ENCODE peak calls at places on chromosomes 4 and X, in ten cellular contexts. Q, N, R, S, C, P, M, L, O and D are unnamed samples.

GRCh38 chr4:146407669-146408084 is 114.1 kb downstream of the SLC10A7 start:
- DNase-seq in Q (no peak), N (no peak), R (no peak), S (no peak), C (peak), P (peak), M (no peak), L (no peak), O (no peak), D (no peak)

GRCh38 chr4:47704693-47705325 is 133.1 kb downstream of the CORIN start:
- DNase-seq in Q (no peak), N (peak), R (no peak), S (no peak), C (peak), P (peak), M (no peak), L (no peak), O (peak), D (no peak)

GRCh38 chrX:78540171-78540570 is 119.0 kb downstream of the RTL3 start:
- DNase-seq in Q (no peak), N (no peak), R (no peak), S (no peak), C (no peak), P (no peak), M (no peak), L (no peak), O (no peak), D (no peak)

GRCh38 chr4:41881931-41882621 is 53.2 kb upstream of the TMEM33 start:
- DNase-seq in Q (no peak), N (no peak), R (peak), S (no peak), C (no peak), P (no peak), M (no peak), L (no peak), O (no peak), D (no peak)

GRCh38 chr4:40722576-40723161 is 27.1 kb upstream of the NSUN7 start:
- DNase-seq in Q (no peak), N (no peak), R (no peak), S (no peak), C (peak), P (no peak), M (no peak), L (no peak), O (peak), D (peak)

GRCh38 chrX:8988456-8988855 is 45.5 kb downstream of the FAM9B start:
- DNase-seq in Q (peak), N (peak), R (no peak), S (no peak), C (peak), P (peak), M (no peak), L (no peak), O (no peak), D (peak)

GRCh38 chrX:132518401-132518800 is 29.6 kb upstream of the MBNL3 start:
- DNase-seq in Q (no peak), N (no peak), R (no peak), S (no peak), C (no peak), P (no peak), M (no peak), L (no peak), O (no peak), D (no peak)

GRCh38 chr4:139014391-139015268 is 951 bp upstream of the NOCT start:
- DNase-seq in Q (peak), N (peak), R (no peak), S (no peak), C (peak), P (peak), M (peak), L (no peak), O (peak), D (no peak)

GRCh38 chr4:168432419-168433146 is 47.7 kb downstream of the DDX60L start:
- DNase-seq in Q (no peak), N (no peak), R (no peak), S (no peak), C (no peak), P (peak), M (no peak), L (no peak), O (no peak), D (no peak)

GRCh38 chr4:84028340-84028739 is 470.8 kb downstream of the NKX6-1 start:
- DNase-seq in Q (no peak), N (no peak), R (no peak), S (no peak), C (no peak), P (no peak), M (no peak), L (no peak), O (no peak), D (no peak)

GRCh38 chr4:124526321-124526720 is 186.2 kb downstream of the ANKRD50 start:
- DNase-seq in Q (no peak), N (no peak), R (no peak), S (no peak), C (no peak), P (peak), M (no peak), L (no peak), O (no peak), D (no peak)

GRCh38 chr4:112751447-112751846 is 114.5 kb downstream of the LARP7 start:
- DNase-seq in Q (no peak), N (no peak), R (no peak), S (no peak), C (no peak), P (no peak), M (no peak), L (no peak), O (no peak), D (no peak)

GRCh38 chr4:73661646-73662119 is 41.4 kb upstream of the RASSF6 start:
- DNase-seq in Q (peak), N (no peak), R (no peak), S (no peak), C (no peak), P (peak), M (peak), L (no peak), O (no peak), D (no peak)

GRCh38 chr4:13984996-13985780 is 357.7 kb upstream of the BOD1L1 start:
- DNase-seq in Q (no peak), N (no peak), R (no peak), S (no peak), C (no peak), P (peak), M (peak), L (no peak), O (no peak), D (no peak)

GRCh38 chrX:47198687-47199080 is 5.1 kb downstream of the UBA1 start:
- DNase-seq in Q (no peak), N (no peak), R (peak), S (no peak), C (no peak), P (no peak), M (no peak), L (no peak), O (no peak), D (no peak)

GRCh38 chr4:6194458-6195195 is 5.7 kb downstream of the JAKMIP1 start:
- DNase-seq in Q (no peak), N (no peak), R (no peak), S (no peak), C (no peak), P (no peak), M (no peak), L (no peak), O (no peak), D (no peak)

GRCh38 chrX:114985967-114986592 is 31.3 kb downstream of the IL13RA2 start:
- DNase-seq in Q (no peak), N (no peak), R (no peak), S (no peak), C (no peak), P (no peak), M (no peak), L (no peak), O (no peak), D (no peak)

DNA sequence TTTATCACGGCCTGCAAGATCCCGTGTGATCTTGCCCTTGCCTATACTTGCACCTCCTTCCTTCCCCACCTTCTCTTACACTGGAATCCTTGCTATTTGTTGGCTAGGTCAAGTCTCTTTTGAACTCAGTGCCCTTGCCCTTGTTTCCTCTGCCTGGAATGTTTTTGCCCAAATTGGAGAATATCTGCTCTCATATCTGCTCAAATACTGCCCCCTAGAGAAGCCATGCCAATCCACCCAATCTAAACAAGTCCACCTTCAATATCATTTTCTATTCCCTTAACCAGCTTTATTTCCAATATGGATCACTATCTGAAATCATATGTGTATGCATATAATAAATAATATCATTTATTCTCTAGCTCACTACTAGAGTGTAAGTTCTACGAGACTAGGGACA is 1044.2 kb upstream of the FTHL17 start:
- DNase-seq in Q (no peak), N (peak), R (no peak), S (no peak), C (no peak), P (no peak), M (no peak), L (no peak), O (no peak), D (no peak)
- TF ChIP-seq CTCF in Q (no peak), N (no peak), R (no peak), S (no peak), C (no peak), P (no peak), M (no peak), L (no peak), O (no peak), D (no peak)

GRCh38 chrX:135425566-135425965 is 3.8 kb downstream of the SMIM10L2A start:
- DNase-seq in Q (no peak), N (no peak), R (peak), S (no peak), C (no peak), P (peak), M (no peak), L (no peak), O (no peak), D (no peak)
- TF ChIP-seq CTCF in Q (no peak), N (no peak), R (no peak), S (no peak), C (no peak), P (no peak), M (no peak), L (no peak), O (no peak), D (no peak)

DNA sequence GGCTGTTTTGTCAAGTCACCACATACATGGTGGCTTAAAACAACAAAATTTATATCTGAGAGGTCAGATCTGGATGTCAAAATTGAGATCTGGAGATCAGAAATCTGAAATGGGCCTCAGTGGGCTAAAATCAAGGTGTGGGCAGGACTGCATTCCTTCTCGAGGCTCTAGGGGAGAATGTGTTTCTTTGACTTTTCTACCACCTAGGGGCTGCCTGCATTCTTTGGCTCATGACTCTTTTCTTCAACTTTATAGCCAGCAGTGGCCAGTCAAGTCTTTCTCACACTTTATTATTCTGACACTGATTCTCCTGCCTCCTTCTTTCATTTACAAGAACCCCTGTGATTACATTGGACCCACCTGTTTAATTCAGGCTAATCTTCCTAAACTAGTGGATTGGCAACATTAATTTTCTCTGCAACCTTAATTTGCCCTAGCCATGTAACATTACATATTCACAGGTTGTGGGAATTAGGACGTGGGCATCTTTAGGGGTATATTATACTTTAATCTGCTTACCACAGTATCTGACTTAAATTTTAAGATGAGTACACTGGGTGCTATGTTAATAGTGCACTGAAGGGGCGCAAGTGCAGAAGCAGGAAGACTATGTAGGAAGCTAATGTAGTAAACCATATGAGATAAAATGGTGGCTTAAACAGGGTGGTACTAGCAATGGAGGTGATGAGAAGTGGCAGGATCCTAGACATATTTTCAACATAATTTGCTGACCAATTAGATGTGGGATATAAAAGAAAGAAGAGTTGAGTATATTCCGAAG is 188.0 kb downstream of the SLC4A4 start:
- DNase-seq in Q (no peak), N (peak), R (no peak), S (no peak), C (no peak), P (no peak), M (no peak), L (no peak), O (no peak), D (no peak)
- TF ChIP-seq CTCF in Q (no peak), N (no peak), R (no peak), S (peak), C (no peak), P (peak), M (peak), L (no peak), O (no peak), D (no peak)

GRCh38 chr4:53505947-53506346 is 85.3 kb downstream of the LNX1 start:
- DNase-seq in Q (no peak), N (no peak), R (no peak), S (no peak), C (no peak), P (peak), M (no peak), L (no peak), O (no peak), D (no peak)
- TF ChIP-seq CTCF in Q (peak), N (no peak), R (no peak), S (no peak), C (no peak), P (peak), M (peak), L (no peak), O (no peak), D (no peak)

GRCh38 chr4:896216-896615 is 35.9 kb downstream of the GAK start:
- DNase-seq in Q (no peak), N (no peak), R (no peak), S (no peak), C (no peak), P (no peak), M (no peak), L (no peak), O (no peak), D (no peak)
- TF ChIP-seq CTCF in Q (no peak), N (no peak), R (no peak), S (no peak), C (no peak), P (no peak), M (no peak), L (no peak), O (no peak), D (no peak)

DNA sequence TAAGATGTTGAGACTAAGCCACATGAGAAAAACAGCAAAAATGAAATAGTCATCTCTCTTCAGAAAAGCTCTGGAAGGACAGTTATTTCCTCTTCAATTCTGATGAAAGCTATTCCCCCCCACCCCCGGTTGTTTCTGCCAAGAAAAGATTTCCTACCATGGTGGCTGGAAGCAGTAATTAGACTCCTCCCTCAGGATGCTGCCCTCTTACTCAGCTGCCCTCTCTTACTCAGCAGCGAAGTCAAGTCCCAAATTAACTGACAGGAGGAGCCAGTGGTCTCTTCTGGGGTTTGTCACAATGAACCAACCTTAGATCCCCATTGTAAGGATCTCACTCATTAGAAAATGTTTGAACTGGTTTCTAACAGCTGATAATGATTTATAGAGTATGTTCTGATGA is 38.0 kb downstream of the GPM6B start:
- DNase-seq in Q (peak), N (no peak), R (no peak), S (no peak), C (peak), P (peak), M (no peak), L (no peak), O (no peak), D (no peak)
- TF ChIP-seq CTCF in Q (no peak), N (no peak), R (no peak), S (no peak), C (no peak), P (peak), M (no peak), L (no peak), O (no peak), D (no peak)